ENCODE peak calls at places on chromosomes 13 and 19, in four cellular contexts. Q is cardiac fibroblast, N is anterior cingulate cortex, Z is NCI-H1105 treated with DMSO at 0.1 percent for 48 hours. K is an unnamed sample.

GRCh38 chr19:57103573-57104277 is 16.1 kb upstream of the USP29 start:
- DNase-seq in Z (peak; percentile 71), N (peak; percentile 4), Q (peak; percentile 80), K (peak; percentile 74)

GRCh38 chr19:18847516-18848463 is 16.0 kb downstream of the UPF1 start:
- DNase-seq in Q (peak; percentile 67), Z (no peak), N (no peak), K (no peak)

GRCh38 chr19:53982611-53983010 is 8.8 kb upstream of the CACNG6 start:
- DNase-seq in Q (peak; percentile 48), Z (no peak), N (no peak), K (no peak)

GRCh38 chr13:61414686-61415664 is 674 bp downstream of the PCDH20 start:
- DNase-seq in N (no peak), Q (peak; percentile 2), Z (peak; percentile 98), K (no peak)

GRCh38 chr13:25688524-25688923 is 316.8 kb downstream of the ATP8A2 start:
- DNase-seq in Q (no peak), Z (no peak), N (no peak), K (no peak)

GRCh38 chr19:18488838-18489626 is 32.8 kb downstream of the ELL start:
- DNase-seq in Z (peak; percentile 76), N (no peak), Q (no peak), K (no peak)

GRCh38 chr13:112131740-112132113 is 64.8 kb downstream of the SOX1 start:
- DNase-seq in Z (no peak), N (no peak), Q (no peak), K (no peak)

GRCh38 chr19:30516586-30516985 is 144.4 kb downstream of the ZNF536 start:
- DNase-seq in N (no peak), Z (no peak), Q (no peak), K (no peak)

GRCh38 chr13:108859202-108860012 is 230.0 kb downstream of the MYO16 start:
- DNase-seq in Z (peak; percentile 52), Q (peak; percentile 70), N (no peak), K (peak; percentile 17)

GRCh38 chr19:45785097-45785496 is 2.8 kb upstream of the DMPK start:
- DNase-seq in N (no peak), Z (no peak), Q (no peak), K (peak; percentile 0)

GRCh38 chr19:34308381-34309367 is 54.3 kb downstream of the GARRE1 start:
- DNase-seq in Q (peak; percentile 49), N (no peak), Z (no peak), K (peak; percentile 19)

GRCh38 chr13:87953381-87953780 is 282.2 kb downstream of the SLITRK5 start:
- DNase-seq in Q (no peak), N (no peak), Z (no peak), K (no peak)

GRCh38 chr13:42594577-42595571 is 20.9 kb downstream of the TNFSF11 start:
- DNase-seq in N (peak; percentile 0), Q (peak; percentile 97), Z (peak; percentile 80), K (peak; percentile 80)

GRCh38 chr19:40090256-40091204 is at the start of gene ZNF780A:
- DNase-seq in Z (peak; percentile 77), N (peak; percentile 70), Q (peak; percentile 60), K (peak; percentile 86)

GRCh38 chr19:45778010-45778671 is 4.1 kb downstream of the DMPK start:
- DNase-seq in Z (no peak), Q (no peak), N (no peak), K (no peak)

GRCh38 chr13:67120872-67121531 is 109.1 kb downstream of the PCDH9 start:
- DNase-seq in Q (peak; percentile 80), Z (no peak), N (no peak), K (no peak)

GRCh38 chr19:36833430-36833829 is 4.8 kb downstream of the ZNF790 start:
- DNase-seq in Z (no peak), Q (no peak), N (no peak), K (no peak)